ENCODE peak calls at places on chromosomes 3 and 15, in nine cellular contexts. M is GM12865, Y is testis, S is RWPE2, N is cardiac fibroblast, C is psoas muscle, D is BJ, P is GM12878, G is mesendoderm. U is an unnamed sample.

GRCh38 chr3:53938645-53939044 is 47.0 kb upstream of the SELENOK start:
- DNase-seq in M (peak), Y (peak), S (no peak), N (peak), C (no peak), D (no peak), P (no peak), G (no peak), U (peak)

GRCh38 chr15:39426552-39427532 is 154.0 kb upstream of the THBS1 start:
- DNase-seq in M (peak), Y (peak), S (no peak), N (peak), C (peak), D (no peak), P (peak), G (no peak), U (peak)

GRCh38 chr15:47711654-47712053 is 5.7 kb upstream of the SEMA6D start:
- DNase-seq in M (peak), Y (no peak), S (no peak), N (peak), C (no peak), D (no peak), P (no peak), G (peak), U (no peak)

GRCh38 chr3:132134611-132135010 is 99.8 kb upstream of the CPNE4 start:
- DNase-seq in M (no peak), Y (no peak), S (no peak), N (peak), C (no peak), D (peak), P (no peak), G (peak), U (no peak)

GRCh38 chr3:19947549-19948071 is 713 bp downstream of the RAB5A start:
- DNase-seq in M (peak), Y (peak), S (peak), N (peak), C (no peak), D (no peak), P (no peak), G (peak), U (peak)

GRCh38 chr15:66714543-66714981 is 12.5 kb downstream of the SMAD6 start:
- DNase-seq in M (no peak), Y (no peak), S (no peak), N (peak), C (no peak), D (no peak), P (no peak), G (no peak), U (no peak)

GRCh38 chr3:35651888-35652287 is 12.6 kb downstream of the ARPP21 start:
- DNase-seq in M (no peak), Y (no peak), S (no peak), N (peak), C (no peak), D (no peak), P (no peak), G (no peak), U (no peak)

GRCh38 chr15:27747997-27748396 is 351.1 kb downstream of the OCA2 start:
- DNase-seq in M (no peak), Y (no peak), S (no peak), N (no peak), C (no peak), D (no peak), P (no peak), G (no peak), U (no peak)

GRCh38 chr3:57446318-57446841 is 97.8 kb downstream of the DNAH12 start:
- DNase-seq in M (no peak), Y (no peak), S (no peak), N (peak), C (no peak), D (peak), P (no peak), G (no peak), U (no peak)

GRCh38 chr3:13753926-13754325 is 125.9 kb downstream of the WNT7A start:
- DNase-seq in M (no peak), Y (no peak), S (no peak), N (no peak), C (no peak), D (no peak), P (no peak), G (no peak), U (no peak)

GRCh38 chr3:50450135-50450911 is 53.1 kb downstream of the CACNA2D2 start:
- DNase-seq in M (no peak), Y (peak), S (no peak), N (peak), C (peak), D (no peak), P (no peak), G (no peak), U (no peak)

GRCh38 chr3:38141173-38141951 is 2.9 kb downstream of the MYD88 start:
- DNase-seq in M (no peak), Y (no peak), S (no peak), N (no peak), C (no peak), D (no peak), P (no peak), G (no peak), U (no peak)

GRCh38 chr3:128334086-128334650 is 132.5 kb downstream of the DNAJB8 start:
- DNase-seq in M (no peak), Y (no peak), S (no peak), N (no peak), C (no peak), D (no peak), P (no peak), G (no peak), U (no peak)

GRCh38 chr3:143172313-143173054 is 52.9 kb downstream of the CHST2 start:
- DNase-seq in M (no peak), Y (no peak), S (no peak), N (no peak), C (no peak), D (no peak), P (no peak), G (no peak), U (peak)

GRCh38 chr15:36653851-36654250 is 74.4 kb downstream of the CDIN1 start:
- DNase-seq in M (no peak), Y (no peak), S (no peak), N (no peak), C (no peak), D (no peak), P (no peak), G (no peak), U (no peak)

GRCh38 chr15:61186905-61187865 is 41.9 kb downstream of the RORA start:
- DNase-seq in M (no peak), Y (peak), S (no peak), N (peak), C (peak), D (no peak), P (no peak), G (no peak), U (no peak)
- H3K4me3 ChIP-seq in M (no peak), Y (no peak), S (no peak), N (no peak), C (peak), D (no peak), P (no peak), G (no peak), U (no peak)

GRCh38 chr15:59296181-59296617 is 76.5 kb downstream of the MYO1E start:
- DNase-seq in M (no peak), Y (no peak), S (no peak), N (peak), C (no peak), D (peak), P (no peak), G (no peak), U (no peak)
- H3K4me3 ChIP-seq in M (no peak), Y (no peak), S (no peak), N (no peak), C (no peak), D (no peak), P (no peak), G (no peak), U (no peak)

DNA sequence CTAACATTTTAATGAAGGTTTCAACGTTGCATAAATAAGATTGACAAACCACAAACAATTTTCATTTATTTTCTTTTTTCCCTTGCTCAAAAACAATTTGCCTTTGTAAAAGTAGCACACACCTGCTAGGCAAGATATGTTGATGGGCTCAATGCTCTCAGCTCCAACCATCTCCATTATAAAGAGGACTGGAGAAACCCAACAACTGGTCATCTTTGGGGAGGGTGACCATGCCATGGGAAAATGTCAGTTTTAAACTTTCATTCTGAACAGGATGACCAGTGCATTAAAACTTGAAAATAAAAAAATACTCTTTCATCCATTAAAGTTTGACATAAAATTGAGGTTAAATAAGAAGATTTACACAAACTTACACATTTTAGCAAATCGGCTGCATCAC is 183.7 kb downstream of the CFAP20DC start:
- DNase-seq in M (no peak), Y (no peak), S (no peak), N (no peak), C (no peak), D (no peak), P (no peak), G (no peak), U (no peak)
- H3K4me3 ChIP-seq in M (no peak), Y (no peak), S (no peak), N (no peak), C (no peak), D (no peak), P (no peak), G (no peak), U (no peak)

GRCh38 chr15:31326729-31327673 is at the start of gene KLF13:
- DNase-seq in M (no peak), Y (peak), S (no peak), N (peak), C (peak), D (no peak), P (no peak), G (no peak), U (no peak)

GRCh38 chr15:31325976-31326728 is 483 bp upstream of the KLF13 start:
- DNase-seq in M (peak), Y (peak), S (peak), N (peak), C (peak), D (peak), P (peak), G (peak), U (peak)

GRCh38 chr15:31325432-31325975 is 1.1 kb upstream of the KLF13 start:
- DNase-seq in M (peak), Y (peak), S (peak), N (peak), C (peak), D (no peak), P (no peak), G (peak), U (peak)

GRCh38 chr15:31323627-31324026 is 3.0 kb upstream of the KLF13 start:
- DNase-seq in M (peak), Y (no peak), S (no peak), N (no peak), C (no peak), D (no peak), P (no peak), G (no peak), U (no peak)

DNA sequence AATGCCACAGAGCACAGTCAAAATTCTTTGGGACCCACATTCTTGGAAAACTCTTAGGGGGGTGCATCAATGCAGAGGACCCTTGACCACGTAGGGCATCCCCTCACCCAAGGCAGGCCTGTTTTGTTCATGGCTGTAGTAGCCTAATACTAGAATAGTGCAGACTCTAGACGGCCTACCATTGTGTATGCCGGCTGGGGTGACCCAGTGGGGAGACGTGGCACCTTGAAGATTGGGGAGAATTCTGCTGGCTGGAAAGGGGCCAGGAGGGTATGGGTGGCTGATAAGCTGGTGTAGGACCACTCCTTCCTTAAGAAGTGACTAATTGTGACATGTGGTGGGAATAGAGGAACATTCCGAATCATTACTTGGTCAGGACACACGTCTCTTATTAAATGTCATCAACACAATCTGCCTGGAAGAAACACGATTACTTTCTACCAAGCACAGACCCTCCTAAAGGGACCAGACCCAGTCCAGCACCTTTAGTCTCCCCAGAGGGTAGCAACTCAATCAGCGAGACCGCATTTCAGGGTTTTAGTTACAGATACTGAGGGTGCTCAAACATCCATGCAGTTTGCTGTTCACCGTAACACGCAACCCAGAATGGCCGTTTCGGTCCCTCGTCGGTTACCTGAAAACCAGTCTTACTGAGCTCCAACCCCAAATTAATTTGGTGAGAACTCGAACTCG is 1.8 kb upstream of the KLF13 start:
- DNase-seq in M (peak), Y (no peak), S (no peak), N (no peak), C (no peak), D (no peak), P (no peak), G (no peak), U (no peak)
- H3K4me3 ChIP-seq in M (peak), Y (peak), S (peak), N (peak), C (peak), D (peak), P (peak), G (no peak), U (no peak)

GRCh38 chr3:114664006-114664405 is 370.2 kb downstream of the TIGIT start:
- DNase-seq in M (no peak), Y (no peak), S (no peak), N (no peak), C (no peak), D (no peak), P (no peak), G (no peak), U (no peak)

GRCh38 chr3:114660808-114661207 is 367.0 kb downstream of the TIGIT start:
- DNase-seq in M (no peak), Y (no peak), S (no peak), N (no peak), C (no peak), D (no peak), P (no peak), G (no peak), U (no peak)

GRCh38 chr3:114660124-114660523 is 366.3 kb downstream of the TIGIT start:
- DNase-seq in M (no peak), Y (peak), S (no peak), N (peak), C (no peak), D (peak), P (no peak), G (no peak), U (no peak)

GRCh38 chr3:114659109-114660081 is 365.6 kb downstream of the TIGIT start:
- DNase-seq in M (no peak), Y (no peak), S (no peak), N (peak), C (peak), D (no peak), P (no peak), G (peak), U (no peak)
- H3K4me3 ChIP-seq in M (no peak), Y (no peak), S (no peak), N (no peak), C (peak), D (no peak), P (no peak), G (no peak), U (no peak)

GRCh38 chr3:149376728-149377407 is 581 bp downstream of the TM4SF1 start:
- DNase-seq in M (no peak), Y (no peak), S (no peak), N (peak), C (no peak), D (no peak), P (no peak), G (no peak), U (no peak)

GRCh38 chr3:149373235-149374125 is 4.0 kb downstream of the TM4SF1 start:
- DNase-seq in M (no peak), Y (no peak), S (no peak), N (peak), C (no peak), D (peak), P (no peak), G (no peak), U (no peak)

GRCh38 chr3:149375824-149376196 is 1.6 kb downstream of the TM4SF1 start:
- DNase-seq in M (no peak), Y (no peak), S (no peak), N (no peak), C (no peak), D (no peak), P (no peak), G (no peak), U (no peak)

GRCh38 chr3:149374391-149374790 is 3.1 kb downstream of the TM4SF1 start:
- DNase-seq in M (no peak), Y (no peak), S (no peak), N (no peak), C (no peak), D (no peak), P (no peak), G (no peak), U (no peak)

DNA sequence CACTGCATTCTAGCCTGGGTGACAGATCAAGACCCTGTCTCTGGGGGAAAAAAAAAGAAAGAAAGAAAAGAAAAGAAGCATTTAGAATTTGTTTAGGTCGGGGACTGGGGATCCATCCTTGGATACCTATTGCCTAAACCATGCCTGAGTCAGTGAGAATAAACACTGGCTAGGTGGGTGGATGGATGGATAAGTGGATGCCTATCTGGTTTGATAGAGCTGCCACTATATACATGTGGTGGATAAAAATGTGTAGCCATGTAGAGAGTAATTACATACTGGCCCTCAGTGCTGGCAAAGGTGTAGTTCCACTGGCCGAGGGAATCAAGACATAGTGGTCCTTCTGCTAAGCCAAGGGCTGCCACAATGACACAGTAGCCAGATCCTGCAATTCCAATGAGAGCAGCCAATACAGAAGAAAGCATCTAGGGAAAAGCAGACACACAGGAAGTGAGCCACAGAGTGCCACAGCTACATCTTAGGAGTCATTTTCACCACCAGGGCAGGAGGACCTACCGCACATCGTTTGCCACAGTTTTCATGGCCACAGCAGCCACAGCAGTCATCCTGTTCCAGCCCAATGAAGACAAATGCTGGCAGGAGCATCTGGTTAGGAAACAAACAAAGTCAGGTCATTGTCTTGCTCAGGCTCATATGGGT is 2.2 kb downstream of the TM4SF1 start:
- DNase-seq in M (no peak), Y (no peak), S (no peak), N (peak), C (no peak), D (no peak), P (no peak), G (no peak), U (no peak)
- H3K4me3 ChIP-seq in M (no peak), Y (no peak), S (peak), N (peak), C (peak), D (no peak), P (no peak), G (no peak), U (no peak)

GRCh38 chr3:195539479-195539878 is 3.6 kb downstream of the PPP1R2 start:
- DNase-seq in M (no peak), Y (no peak), S (no peak), N (no peak), C (no peak), D (no peak), P (no peak), G (no peak), U (no peak)

GRCh38 chr3:195542261-195542660 is 864 bp downstream of the PPP1R2 start:
- DNase-seq in M (peak), Y (no peak), S (no peak), N (no peak), C (no peak), D (no peak), P (no peak), G (no peak), U (no peak)

GRCh38 chr3:195540031-195540430 is 3.1 kb downstream of the PPP1R2 start:
- DNase-seq in M (peak), Y (no peak), S (no peak), N (no peak), C (no peak), D (no peak), P (no peak), G (no peak), U (no peak)

GRCh38 chr3:195540526-195540925 is 2.6 kb downstream of the PPP1R2 start:
- DNase-seq in M (peak), Y (no peak), S (no peak), N (no peak), C (no peak), D (no peak), P (no peak), G (no peak), U (no peak)

DNA sequence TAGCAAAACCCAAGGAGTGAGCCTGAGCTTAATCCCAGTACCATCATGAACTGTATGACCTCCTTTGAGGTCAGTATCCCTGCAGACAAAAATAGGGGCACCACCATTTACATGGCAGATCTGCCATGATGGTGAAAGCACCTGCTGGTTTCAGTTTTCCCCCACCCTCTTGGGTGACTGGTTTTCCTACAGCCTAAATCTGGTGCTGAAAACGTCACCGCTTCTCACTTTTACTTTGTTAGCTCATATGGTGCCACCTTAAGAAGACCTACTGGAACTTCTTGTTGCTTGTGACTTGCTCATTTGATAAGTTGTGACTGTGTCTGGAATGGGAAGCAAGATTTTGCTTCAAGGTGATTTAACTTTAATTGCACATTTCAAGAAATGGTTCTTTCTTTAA is 5.1 kb downstream of the PPP1R2 start:
- DNase-seq in M (peak), Y (no peak), S (no peak), N (no peak), C (no peak), D (no peak), P (peak), G (no peak), U (no peak)
- H3K4me3 ChIP-seq in M (peak), Y (no peak), S (no peak), N (no peak), C (peak), D (no peak), P (peak), G (no peak), U (no peak)